ENCODE peak calls at places on chromosomes 3 and 15, in four cellular contexts. L is body of pancreas, N is ovary, T is RWPE1. G is an unnamed sample.

GRCh38 chr3:31448035-31448881 is 84.5 kb upstream of the STT3B start:
- DNase-seq in L (peak; percentile 10), N (no peak), T (no peak), G (no peak)

GRCh38 chr3:127037423-127037841 is 54.5 kb downstream of the PLXNA1 start:
- DNase-seq in L (no peak), N (peak; percentile 14), T (no peak), G (no peak)

GRCh38 chr3:113662824-113663223 is 33.6 kb downstream of the USF3 start:
- DNase-seq in L (no peak), N (no peak), T (no peak), G (no peak)

GRCh38 chr15:65008989-65009388 is 19.3 kb upstream of the SPG21 start:
- DNase-seq in L (no peak), N (no peak), T (no peak), G (no peak)

GRCh38 chr3:16907245-16907644 is 22.5 kb downstream of the PLCL2 start:
- DNase-seq in L (no peak), N (no peak), T (no peak), G (no peak)

GRCh38 chr3:147945968-147946519 is 536.9 kb downstream of the ZIC1 start:
- DNase-seq in L (peak; percentile 57), N (no peak), T (peak; percentile 48), G (no peak)

GRCh38 chr3:32359766-32360513 is 31.7 kb upstream of the CMTM7 start:
- DNase-seq in L (no peak), N (no peak), T (no peak), G (no peak)

GRCh38 chr15:40252438-40253178 is 13.7 kb downstream of the PAK6 start:
- DNase-seq in L (peak; percentile 65), N (no peak), T (no peak), G (no peak)

GRCh38 chr15:36325206-36325605 is 254.2 kb upstream of the CDIN1 start:
- DNase-seq in L (no peak), N (no peak), T (no peak), G (no peak)

GRCh38 chr3:70531063-70531657 is 218.7 kb upstream of the MDFIC2 start:
- DNase-seq in L (no peak), N (no peak), T (peak; percentile 24), G (no peak)

GRCh38 chr15:45242289-45242688 is 9.7 kb upstream of the SLC28A2 start:
- DNase-seq in L (no peak), N (no peak), T (no peak), G (no peak)

GRCh38 chr3:106593381-106593780 is 724.6 kb upstream of the CBLB start:
- DNase-seq in L (no peak), N (no peak), T (no peak), G (no peak)

GRCh38 chr3:52532517-52532837 is 1.2 kb downstream of the NT5DC2 start:
- DNase-seq in L (peak; percentile 30), N (peak; percentile 40), T (peak; percentile 24), G (no peak)

GRCh38 chr15:31206386-31207174 is 105.1 kb upstream of the TRPM1 start:
- DNase-seq in L (no peak), N (no peak), T (no peak), G (peak; percentile 83)

GRCh38 chr3:27391796-27392195 is 22.6 kb upstream of the NEK10 start:
- DNase-seq in L (no peak), N (no peak), T (no peak), G (no peak)

GRCh38 chr3:32255345-32255744 is 16.9 kb downstream of the CMTM8 start:
- DNase-seq in L (no peak), N (no peak), T (no peak), G (no peak)

GRCh38 chr3:193554790-193555189 is at the start of gene ATP13A4:
- DNase-seq in L (peak; percentile 56), N (no peak), T (no peak), G (no peak)

GRCh38 chr3:173411288-173412064 is 13.9 kb downstream of the NLGN1 start:
- DNase-seq in L (peak; percentile 15), N (no peak), T (peak; percentile 13), G (no peak)

GRCh38 chr15:78840661-78841060 is 29.4 kb upstream of the ADAMTS7 start:
- DNase-seq in L (no peak), N (no peak), T (no peak), G (no peak)

GRCh38 chr15:89814112-89814742 is 425 bp downstream of the ANPEP start:
- DNase-seq in L (no peak), N (no peak), T (no peak), G (no peak)

GRCh38 chr3:53216723-53217122 is 39.1 kb downstream of the TKT start:
- DNase-seq in L (no peak), N (no peak), T (no peak), G (no peak)

GRCh38 chr3:151837057-151837456 is 23.1 kb downstream of the AADAC start:
- DNase-seq in L (peak; percentile 54), N (no peak), T (peak; percentile 83), G (no peak)

GRCh38 chr15:83067638-83067962 is 548 bp upstream of the BTBD1 start:
- DNase-seq in L (no peak), N (no peak), T (no peak), G (no peak)

GRCh38 chr3:24773798-24774197 is 279.1 kb upstream of the THRB start:
- DNase-seq in L (peak; percentile 48), N (peak; percentile 14), T (peak; percentile 8), G (no peak)

GRCh38 chr3:49005998-49006397 is 1.2 kb upstream of the WDR6 start:
- DNase-seq in L (peak; percentile 19), N (peak; percentile 53), T (no peak), G (no peak)
- H3K27ac ChIP-seq in L (peak overlapping the region; percentile 91), N (peak overlapping the region; percentile 97), T (peak overlapping the region; percentile 97), G (peak overlapping the region; percentile 94)

DNA sequence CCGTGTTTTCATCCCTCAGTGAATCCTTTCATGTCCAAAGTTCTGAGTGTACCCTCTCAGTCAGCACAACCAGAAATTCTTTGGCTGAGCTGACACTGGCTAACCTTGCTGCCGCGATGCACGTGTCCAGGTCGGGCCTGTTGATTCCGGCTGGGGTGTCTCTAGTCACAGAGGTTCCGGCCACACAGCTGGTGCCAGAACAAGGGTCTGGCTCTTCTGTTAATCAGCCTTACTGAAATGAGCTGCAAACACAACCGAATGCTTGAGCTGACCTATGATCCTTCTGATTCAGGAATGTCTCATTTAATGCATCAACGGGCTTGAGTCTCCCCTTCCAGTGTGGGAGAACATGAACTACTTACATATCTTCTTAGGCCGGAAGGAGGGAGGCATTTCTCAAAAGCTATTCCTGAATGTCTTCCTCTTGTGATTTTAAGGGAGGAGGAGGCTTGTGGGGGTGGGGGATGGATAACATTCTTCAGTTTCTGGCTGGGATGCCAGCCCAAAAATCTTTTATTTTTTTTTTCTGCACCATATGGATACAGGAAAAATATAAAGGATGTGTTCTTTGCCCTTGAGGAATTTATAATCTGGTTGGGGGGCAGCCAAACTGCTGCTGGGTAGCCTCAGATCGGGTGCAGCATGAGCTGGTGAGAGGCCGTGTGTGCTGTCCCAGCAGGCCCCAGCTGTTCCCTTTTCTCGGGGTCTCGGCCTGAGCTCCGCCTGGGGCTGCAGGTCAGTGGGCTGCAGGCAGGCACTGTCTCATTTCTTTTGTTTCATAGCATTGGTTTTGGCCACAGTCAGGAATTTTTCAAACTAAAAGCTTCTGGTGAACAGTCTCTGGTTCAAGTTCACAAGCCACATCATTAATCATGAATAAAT is 319.1 kb upstream of the TBL1XR1 start:
- DNase-seq in L (peak; percentile 19), N (peak; percentile 58), T (no peak), G (no peak)
- H3K27ac ChIP-seq in L (no peak overlapping the region), N (no peak overlapping the region), T (no peak overlapping the region), G (peak overlapping the region; percentile 54)

DNA sequence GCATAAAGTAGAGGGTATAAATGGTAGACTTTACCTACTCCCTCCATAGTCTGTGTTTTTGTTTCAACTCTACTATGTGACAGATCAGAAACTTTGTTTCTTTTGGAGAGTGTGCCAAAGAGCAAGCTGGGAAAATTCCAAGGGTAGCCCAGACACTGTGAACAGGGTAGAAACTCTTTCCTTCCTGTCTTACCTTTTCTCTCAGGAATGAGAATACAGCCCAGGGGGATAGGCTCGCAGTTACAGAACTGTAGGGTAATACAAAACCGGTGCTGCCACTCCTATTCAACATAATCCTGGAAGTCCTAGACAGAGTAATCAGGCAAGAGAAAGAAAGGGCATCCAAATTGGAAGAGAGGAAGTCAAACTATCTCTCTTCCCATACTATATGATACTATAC is 256.3 kb downstream of the CPNE4 start:
- DNase-seq in L (no peak), N (no peak), T (no peak), G (no peak)
- H3K27ac ChIP-seq in L (no peak overlapping the region), N (no peak overlapping the region), T (no peak overlapping the region), G (no peak overlapping the region)

DNA sequence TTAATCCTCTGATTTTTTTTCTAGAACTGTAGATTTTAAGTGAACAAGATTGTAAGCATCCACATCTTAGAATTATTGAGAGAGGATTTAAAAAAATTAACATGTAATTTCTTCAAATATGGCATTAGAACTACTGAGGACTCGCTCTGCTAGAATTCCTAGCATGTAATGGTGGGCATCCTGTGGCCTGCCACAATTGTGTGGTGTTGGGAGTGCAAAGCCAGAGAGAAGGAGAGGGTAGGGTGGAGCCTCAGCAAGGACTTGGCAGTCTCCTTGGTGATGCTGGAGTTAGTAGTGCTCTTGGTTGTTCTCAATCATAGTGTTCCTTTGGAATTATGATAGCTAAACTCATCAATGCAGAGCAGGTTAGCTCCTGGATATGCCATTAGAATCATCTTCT is 443.9 kb upstream of the TBL1XR1 start:
- DNase-seq in L (no peak), N (no peak), T (no peak), G (no peak)
- H3K27ac ChIP-seq in L (no peak overlapping the region), N (no peak overlapping the region), T (no peak overlapping the region), G (no peak overlapping the region)

GRCh38 chr15:75649045-75649761 is 1.5 kb downstream of the SNX33 start:
- DNase-seq in L (no peak), N (no peak), T (no peak), G (no peak)
- H3K27ac ChIP-seq in L (peak overlapping the region; percentile 97), N (peak overlapping the region; percentile 80), T (peak overlapping the region; percentile 98), G (peak overlapping the region; percentile 97)

GRCh38 chr3:129603561-129603942 is 2.9 kb downstream of the PLXND1 start:
- DNase-seq in L (no peak), N (no peak), T (no peak), G (no peak)

GRCh38 chr3:129604223-129604941 is 2.1 kb downstream of the PLXND1 start:
- DNase-seq in L (no peak), N (no peak), T (no peak), G (no peak)

GRCh38 chr3:129601713-129602112 is 4.8 kb downstream of the PLXND1 start:
- DNase-seq in L (no peak), N (no peak), T (no peak), G (no peak)

GRCh38 chr3:129602309-129602708 is 4.2 kb downstream of the PLXND1 start:
- DNase-seq in L (no peak), N (no peak), T (no peak), G (no peak)

DNA sequence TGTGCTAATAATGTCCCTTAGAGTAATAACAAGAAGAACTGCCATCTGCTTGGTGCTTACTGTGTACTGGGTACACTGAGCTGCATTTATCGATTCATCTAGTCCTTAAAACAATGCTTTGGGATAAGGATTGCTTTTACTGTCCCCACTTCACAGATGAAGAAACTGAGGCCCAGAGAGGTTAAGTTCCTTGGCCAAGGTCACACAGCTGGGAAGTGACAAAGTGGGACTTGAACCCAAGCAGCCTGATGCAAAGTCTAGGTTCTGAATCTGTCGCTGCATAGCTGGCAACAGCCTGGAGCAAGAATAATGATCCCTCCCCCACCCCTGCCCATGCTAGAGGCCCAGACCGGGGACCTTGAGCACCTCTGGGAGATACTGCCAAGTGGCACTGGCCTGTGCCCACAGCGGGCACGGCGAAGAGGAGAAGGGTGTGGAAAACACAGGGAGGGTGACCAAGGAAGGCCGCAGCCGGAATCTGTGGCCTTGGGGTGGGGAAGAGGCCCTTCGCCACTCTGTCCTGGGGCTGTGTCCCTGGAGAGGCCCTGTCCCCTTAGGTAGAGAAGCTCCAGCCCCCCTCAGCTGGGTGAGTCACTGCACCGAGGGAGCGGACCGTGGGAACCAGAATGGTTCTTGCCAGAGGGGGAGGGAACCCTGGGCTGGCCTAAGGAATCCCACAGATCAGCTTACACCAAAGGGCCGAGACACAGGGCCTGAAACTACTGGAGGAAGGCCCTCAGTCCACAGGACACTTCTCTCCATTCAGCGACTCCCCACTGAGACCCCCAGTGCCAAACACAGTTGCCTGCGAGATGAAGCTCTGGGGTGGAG is 3.5 kb downstream of the PLXND1 start:
- DNase-seq in L (peak; percentile 83), N (peak; percentile 73), T (peak; percentile 39), G (no peak)
- H3K27ac ChIP-seq in L (peak overlapping the region; percentile 36), N (peak overlapping the region; percentile 4), T (peak overlapping the region; percentile 34), G (peak overlapping the region; percentile 85)

G was measured in esophagus muscularis mucosa.